ENCODE peak calls at places on chromosome 15, in ten cellular contexts. M is NCI-H2081, X is left ventricle myocardium inferior, J is NCI-H524 treated with DMSO at 0.1 percent for 48 hours, W is NB4, B is occipital lobe, N is iris pigment epithelial cell, U is epithelial cell of esophagus, F is A549, A is HT-29. Q is an unnamed sample.
A peak's percentile ranks its signal among the peaks of the same experiment; 100 is the strongest.

GRCh38 chr15:42670441-42670840 is 66.5 kb downstream of the CDAN1 start:
- DNase-seq in M (no peak), X (no peak), J (no peak), W (no peak), B (no peak), N (no peak), U (no peak), F (no peak), A (no peak), Q (no peak)

GRCh38 chr15:24318981-24319380 is 356.6 kb upstream of the NPAP1 start:
- DNase-seq in M (no peak), X (no peak), J (no peak), W (no peak), B (no peak), N (no peak), U (peak; percentile 43), F (no peak), A (no peak), Q (no peak)

GRCh38 chr15:35427496-35427895 is 118.5 kb downstream of the DPH6 start:
- DNase-seq in M (no peak), X (no peak), J (no peak), W (no peak), B (no peak), N (no peak), U (no peak), F (no peak), A (no peak), Q (no peak)

GRCh38 chr15:99619712-99620111 is 53.9 kb downstream of the MEF2A start:
- DNase-seq in M (no peak), X (no peak), J (no peak), W (peak; percentile 54), B (no peak), N (peak; percentile 58), U (peak; percentile 21), F (no peak), A (no peak), Q (no peak)

GRCh38 chr15:38991126-38991525 is 426.5 kb upstream of the RASGRP1 start:
- DNase-seq in M (peak; percentile 2), X (no peak), J (no peak), W (peak; percentile 11), B (no peak), N (peak; percentile 55), U (peak; percentile 50), F (no peak), A (peak; percentile 60), Q (peak; percentile 13)

GRCh38 chr15:100373942-100374341 is 32.2 kb upstream of the ADAMTS17 start:
- DNase-seq in M (no peak), X (no peak), J (no peak), W (no peak), B (no peak), N (no peak), U (no peak), F (no peak), A (no peak), Q (no peak)

GRCh38 chr15:56929389-56929788 is 10.9 kb downstream of the TCF12 start:
- DNase-seq in M (no peak), X (no peak), J (no peak), W (peak; percentile 31), B (no peak), N (peak; percentile 71), U (peak; percentile 20), F (no peak), A (peak; percentile 77), Q (no peak)

GRCh38 chr15:91520848-91521247 is 332.7 kb upstream of the SLCO3A1 start:
- DNase-seq in M (no peak), X (no peak), J (no peak), W (no peak), B (no peak), N (peak; percentile 61), U (no peak), F (no peak), A (no peak), Q (no peak)

GRCh38 chr15:74426404-74427281 is 7.1 kb downstream of the SEMA7A start:
- DNase-seq in M (no peak), X (no peak), J (no peak), W (no peak), B (no peak), N (no peak), U (no peak), F (no peak), A (no peak), Q (no peak)

GRCh38 chr15:50883903-50884302 is 24.6 kb upstream of the AP4E1 start:
- DNase-seq in M (no peak), X (no peak), J (no peak), W (peak; percentile 92), B (peak; percentile 5), N (peak; percentile 80), U (peak; percentile 74), F (no peak), A (no peak), Q (no peak)

GRCh38 chr15:25246641-25247417 is 192.0 kb downstream of the UBE3A start:
- DNase-seq in M (no peak), X (no peak), J (no peak), W (no peak), B (no peak), N (no peak), U (no peak), F (no peak), A (no peak), Q (no peak)

GRCh38 chr15:75065851-75066509 is 42.6 kb downstream of the PPCDC start:
- DNase-seq in M (no peak), X (no peak), J (no peak), W (no peak), B (no peak), N (no peak), U (no peak), F (no peak), A (no peak), Q (peak; percentile 44)

GRCh38 chr15:48394172-48394571 is 62.9 kb downstream of the DUT start:
- DNase-seq in M (no peak), X (peak; percentile 29), J (no peak), W (no peak), B (no peak), N (no peak), U (no peak), F (no peak), A (no peak), Q (no peak)

GRCh38 chr15:33068007-33068441 is 126.5 kb downstream of the FMN1 start:
- DNase-seq in M (no peak), X (peak; percentile 56), J (no peak), W (peak; percentile 52), B (no peak), N (no peak), U (peak; percentile 57), F (peak; percentile 72), A (peak; percentile 96), Q (peak; percentile 66)

GRCh38 chr15:65328506-65329297 is 24.2 kb downstream of the RNU5B-1 start:
- DNase-seq in M (no peak), X (no peak), J (no peak), W (no peak), B (no peak), N (no peak), U (no peak), F (no peak), A (no peak), Q (no peak)

GRCh38 chr15:65793813-65794104 is 1.7 kb upstream of the DENND4A start:
- DNase-seq in M (no peak), X (no peak), J (no peak), W (no peak), B (no peak), N (no peak), U (no peak), F (no peak), A (no peak), Q (no peak)

GRCh38 chr15:46275701-46276100 is 640.9 kb downstream of the SQOR start:
- DNase-seq in M (no peak), X (no peak), J (no peak), W (no peak), B (no peak), N (no peak), U (no peak), F (no peak), A (no peak), Q (no peak)

GRCh38 chr15:100844167-100844566 is 35.5 kb upstream of the ALDH1A3 start:
- DNase-seq in M (no peak), X (no peak), J (no peak), W (no peak), B (no peak), N (no peak), U (no peak), F (no peak), A (no peak), Q (no peak)

GRCh38 chr15:42032376-42033213 is 11.8 kb upstream of the PLA2G4E start:
- DNase-seq in M (no peak), X (no peak), J (no peak), W (no peak), B (no peak), N (no peak), U (no peak), F (no peak), A (no peak), Q (no peak)

GRCh38 chr15:84960391-84961113 is 21.1 kb upstream of the PDE8A start:
- DNase-seq in M (no peak), X (no peak), J (no peak), W (no peak), B (no peak), N (no peak), U (no peak), F (no peak), A (no peak), Q (no peak)